ENCODE peak calls at places on chromosome X, in four cellular contexts. One of them, this sample, is unnamed.

GRCh38 chrX:56783450-56783831 is 54.4 kb downstream of the NBDY start:
- DNase-seq in omental fat pad: peak
- DNase-seq in activated CD8-positive, alpha-beta memory T cell treated with anti-CD3 and anti-CD28 coated beads for 24 hours: peak
- DNase-seq in germinal center: no peak
- DNase-seq in this sample: no peak

GRCh38 chrX:103215037-103215767 is at the start of gene BEX4:
- DNase-seq in germinal center: peak
- DNase-seq in omental fat pad: peak
- DNase-seq in activated CD8-positive, alpha-beta memory T cell treated with anti-CD3 and anti-CD28 coated beads for 24 hours: peak
- DNase-seq in this sample: peak

GRCh38 chrX:71282514-71283408 is 674 bp upstream of the NONO start:
- DNase-seq in germinal center: no peak
- DNase-seq in activated CD8-positive, alpha-beta memory T cell treated with anti-CD3 and anti-CD28 coated beads for 24 hours: no peak
- DNase-seq in omental fat pad: no peak
- DNase-seq in this sample: peak

GRCh38 chrX:47483310-47484268 is 567 bp upstream of the ZNF41 start:
- DNase-seq in omental fat pad: no peak
- DNase-seq in germinal center: no peak
- DNase-seq in activated CD8-positive, alpha-beta memory T cell treated with anti-CD3 and anti-CD28 coated beads for 24 hours: no peak
- DNase-seq in this sample: no peak

GRCh38 chrX:154043003-154043402 is 23.3 kb upstream of the IRAK1 start:
- DNase-seq in omental fat pad: no peak
- DNase-seq in germinal center: no peak
- DNase-seq in activated CD8-positive, alpha-beta memory T cell treated with anti-CD3 and anti-CD28 coated beads for 24 hours: no peak
- DNase-seq in this sample: no peak

GRCh38 chrX:80423000-80423399 is 2.8 kb downstream of the TENT5D start:
- DNase-seq in activated CD8-positive, alpha-beta memory T cell treated with anti-CD3 and anti-CD28 coated beads for 24 hours: no peak
- DNase-seq in germinal center: no peak
- DNase-seq in omental fat pad: no peak
- DNase-seq in this sample: no peak

GRCh38 chrX:12771445-12772069 is 19.7 kb upstream of the PRPS2 start:
- DNase-seq in omental fat pad: no peak
- DNase-seq in germinal center: peak
- DNase-seq in activated CD8-positive, alpha-beta memory T cell treated with anti-CD3 and anti-CD28 coated beads for 24 hours: peak
- DNase-seq in this sample: peak

GRCh38 chrX:14837155-14837554 is 35.7 kb downstream of the FANCB start:
- DNase-seq in germinal center: no peak
- DNase-seq in omental fat pad: no peak
- DNase-seq in activated CD8-positive, alpha-beta memory T cell treated with anti-CD3 and anti-CD28 coated beads for 24 hours: no peak
- DNase-seq in this sample: no peak

GRCh38 chrX:130245441-130245840 is 23.3 kb downstream of the ZNF280C start:
- DNase-seq in germinal center: no peak
- DNase-seq in activated CD8-positive, alpha-beta memory T cell treated with anti-CD3 and anti-CD28 coated beads for 24 hours: no peak
- DNase-seq in omental fat pad: no peak
- DNase-seq in this sample: no peak

GRCh38 chrX:149198980-149199732 is 305.9 kb downstream of the IDS start:
- DNase-seq in germinal center: no peak
- DNase-seq in omental fat pad: no peak
- DNase-seq in activated CD8-positive, alpha-beta memory T cell treated with anti-CD3 and anti-CD28 coated beads for 24 hours: no peak
- DNase-seq in this sample: no peak

GRCh38 chrX:128698528-128698927 is 646.3 kb upstream of the ACTRT1 start:
- DNase-seq in germinal center: no peak
- DNase-seq in omental fat pad: no peak
- DNase-seq in activated CD8-positive, alpha-beta memory T cell treated with anti-CD3 and anti-CD28 coated beads for 24 hours: no peak
- DNase-seq in this sample: no peak

GRCh38 chrX:48823029-48823428 is 3.3 kb upstream of the ERAS start:
- DNase-seq in omental fat pad: no peak
- DNase-seq in activated CD8-positive, alpha-beta memory T cell treated with anti-CD3 and anti-CD28 coated beads for 24 hours: no peak
- DNase-seq in germinal center: no peak
- DNase-seq in this sample: no peak

GRCh38 chrX:130746709-130747347 is 156.2 kb downstream of the ENOX2 start:
- DNase-seq in activated CD8-positive, alpha-beta memory T cell treated with anti-CD3 and anti-CD28 coated beads for 24 hours: no peak
- DNase-seq in germinal center: no peak
- DNase-seq in omental fat pad: no peak
- DNase-seq in this sample: no peak

GRCh38 chrX:150700107-150700506 is 6.9 kb downstream of the MTMR1 start:
- DNase-seq in omental fat pad: no peak
- DNase-seq in germinal center: no peak
- DNase-seq in activated CD8-positive, alpha-beta memory T cell treated with anti-CD3 and anti-CD28 coated beads for 24 hours: no peak
- DNase-seq in this sample: no peak

GRCh38 chrX:49956313-49956712 is 33.9 kb downstream of the CLCN5 start:
- DNase-seq in germinal center: no peak
- DNase-seq in activated CD8-positive, alpha-beta memory T cell treated with anti-CD3 and anti-CD28 coated beads for 24 hours: no peak
- DNase-seq in omental fat pad: no peak
- DNase-seq in this sample: no peak

GRCh38 chrX:125850693-125851092 is 315.4 kb downstream of the DCAF12L2 start:
- DNase-seq in activated CD8-positive, alpha-beta memory T cell treated with anti-CD3 and anti-CD28 coated beads for 24 hours: no peak
- DNase-seq in germinal center: no peak
- DNase-seq in omental fat pad: no peak
- DNase-seq in this sample: no peak

GRCh38 chrX:130020661-130021324 is 38.4 kb downstream of the BCORL1 start:
- DNase-seq in activated CD8-positive, alpha-beta memory T cell treated with anti-CD3 and anti-CD28 coated beads for 24 hours: no peak
- DNase-seq in germinal center: no peak
- DNase-seq in omental fat pad: no peak
- DNase-seq in this sample: no peak

GRCh38 chrX:121356139-121356849 is 308.9 kb downstream of the GLUD2 start:
- DNase-seq in germinal center: no peak
- DNase-seq in omental fat pad: no peak
- DNase-seq in activated CD8-positive, alpha-beta memory T cell treated with anti-CD3 and anti-CD28 coated beads for 24 hours: no peak
- DNase-seq in this sample: no peak

GRCh38 chrX:132716006-132716405 is 227.2 kb upstream of the MBNL3 start:
- DNase-seq in germinal center: no peak
- DNase-seq in omental fat pad: no peak
- DNase-seq in activated CD8-positive, alpha-beta memory T cell treated with anti-CD3 and anti-CD28 coated beads for 24 hours: no peak
- DNase-seq in this sample: no peak

GRCh38 chrX:22081475-22082092 is 49.5 kb downstream of the PHEX start:
- DNase-seq in activated CD8-positive, alpha-beta memory T cell treated with anti-CD3 and anti-CD28 coated beads for 24 hours: peak
- DNase-seq in omental fat pad: peak
- DNase-seq in germinal center: peak
- DNase-seq in this sample: no peak

GRCh38 chrX:69221239-69222102 is 56.2 kb upstream of the PJA1 start:
- DNase-seq in activated CD8-positive, alpha-beta memory T cell treated with anti-CD3 and anti-CD28 coated beads for 24 hours: no peak
- DNase-seq in omental fat pad: no peak
- DNase-seq in germinal center: no peak
- DNase-seq in this sample: no peak

GRCh38 chrX:45850197-45850774 is 649.6 kb upstream of the DIPK2B start:
- DNase-seq in activated CD8-positive, alpha-beta memory T cell treated with anti-CD3 and anti-CD28 coated beads for 24 hours: peak
- DNase-seq in germinal center: no peak
- DNase-seq in omental fat pad: no peak
- DNase-seq in this sample: peak

GRCh38 chrX:130071611-130072349 is 38.5 kb downstream of the ELF4 start:
- DNase-seq in activated CD8-positive, alpha-beta memory T cell treated with anti-CD3 and anti-CD28 coated beads for 24 hours: no peak
- DNase-seq in germinal center: no peak
- DNase-seq in omental fat pad: no peak
- DNase-seq in this sample: no peak

GRCh38 chrX:3094261-3094660 is 53.0 kb downstream of the ARSF start:
- DNase-seq in omental fat pad: no peak
- DNase-seq in germinal center: no peak
- DNase-seq in activated CD8-positive, alpha-beta memory T cell treated with anti-CD3 and anti-CD28 coated beads for 24 hours: no peak
- DNase-seq in this sample: no peak

GRCh38 chrX:12965390-12965940 is 9.4 kb upstream of the TMSB4X start:
- DNase-seq in omental fat pad: no peak
- DNase-seq in activated CD8-positive, alpha-beta memory T cell treated with anti-CD3 and anti-CD28 coated beads for 24 hours: peak
- DNase-seq in germinal center: no peak
- DNase-seq in this sample: no peak